ENCODE peak calls at places on chromosomes 1 and 21, in nine cellular contexts. E is HCT116, X is ovary, J is Peyer's patch, M is stomach, B is A549, V is adrenal gland, Y is IMR-90, W is esophagus squamous epithelium. N is an unnamed sample.

GRCh38 chr1:61887076-61887867 is 145.0 kb downstream of the PATJ start:
- DNase-seq in E (no peak), X (no peak), J (no peak), M (no peak), B (no peak), V (no peak), Y (no peak), W (no peak), N (peak)

GRCh38 chr21:45982256-45982757 is 737 bp downstream of the COL6A1 start:
- DNase-seq in E (no peak), X (no peak), J (peak), M (no peak), B (no peak), V (no peak), Y (no peak), W (no peak), N (peak)

GRCh38 chr1:116770625-116771024 is 16.4 kb downstream of the CD2 start:
- DNase-seq in E (no peak), X (no peak), J (no peak), M (no peak), B (no peak), V (no peak), Y (no peak), W (no peak), N (no peak)

GRCh38 chr21:15935530-15935929 is 205.7 kb downstream of the USP25 start:
- DNase-seq in E (no peak), X (no peak), J (no peak), M (no peak), B (no peak), V (no peak), Y (no peak), W (no peak), N (no peak)

GRCh38 chr1:167401260-167401873 is 117.0 kb downstream of the CD247 start:
- DNase-seq in E (peak), X (peak), J (peak), M (peak), B (peak), V (peak), Y (peak), W (no peak), N (peak)

GRCh38 chr1:165490175-165490574 is 45.2 kb upstream of the RXRG start:
- DNase-seq in E (no peak), X (peak), J (no peak), M (no peak), B (no peak), V (peak), Y (no peak), W (no peak), N (peak)

GRCh38 chr1:36366091-36366661 is 19.5 kb downstream of the STK40 start:
- DNase-seq in E (no peak), X (peak), J (peak), M (no peak), B (no peak), V (no peak), Y (peak), W (no peak), N (no peak)

GRCh38 chr1:32724678-32725594 is 22.4 kb upstream of the SYNC start:
- DNase-seq in E (peak), X (peak), J (peak), M (peak), B (peak), V (peak), Y (peak), W (no peak), N (peak)

GRCh38 chr1:232383455-232384074 is 246.4 kb downstream of the SIPA1L2 start:
- DNase-seq in E (peak), X (no peak), J (no peak), M (no peak), B (no peak), V (no peak), Y (no peak), W (no peak), N (no peak)
- H3K27ac ChIP-seq in E (no peak), X (no peak), J (no peak), M (no peak), B (no peak), V (no peak), Y (no peak), W (peak), N (no peak)

DNA sequence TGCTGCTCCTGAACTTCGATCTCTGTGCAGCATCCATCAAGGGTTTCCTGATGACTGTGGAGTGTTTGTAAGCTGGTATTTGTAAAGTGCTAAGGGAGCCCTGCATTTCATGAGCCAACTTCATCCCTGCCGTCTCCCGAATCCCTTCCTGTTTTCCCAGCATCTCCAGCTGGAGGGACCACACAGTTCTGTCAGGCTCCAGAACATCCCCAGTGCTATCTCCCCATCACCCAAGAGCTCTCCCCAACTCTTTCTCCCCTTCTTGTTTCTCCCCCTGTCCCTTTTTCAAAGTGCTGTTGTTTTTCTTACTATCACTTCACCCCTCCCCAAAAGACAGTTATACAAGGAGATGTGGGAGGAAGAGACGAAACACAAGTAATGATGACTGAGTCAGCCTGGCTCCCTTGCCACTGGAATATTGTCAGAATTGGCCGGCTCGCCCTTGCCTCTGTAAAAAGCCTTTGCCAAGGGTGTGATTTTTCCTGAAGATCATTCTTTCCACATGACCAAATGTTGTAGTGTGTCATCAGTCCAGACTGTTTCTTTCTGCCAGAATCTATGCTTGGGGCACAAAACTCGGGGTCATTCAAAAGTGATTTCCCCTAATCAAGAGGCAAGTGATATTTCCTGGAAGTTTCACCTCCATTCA is 2.7 kb upstream of the EFHD2 start:
- DNase-seq in E (no peak), X (no peak), J (no peak), M (no peak), B (no peak), V (peak), Y (peak), W (no peak), N (peak)
- H3K4me3 ChIP-seq in E (no peak), X (no peak), J (no peak), M (no peak), B (no peak), V (no peak), Y (no peak), W (no peak), N (no peak)

DNA sequence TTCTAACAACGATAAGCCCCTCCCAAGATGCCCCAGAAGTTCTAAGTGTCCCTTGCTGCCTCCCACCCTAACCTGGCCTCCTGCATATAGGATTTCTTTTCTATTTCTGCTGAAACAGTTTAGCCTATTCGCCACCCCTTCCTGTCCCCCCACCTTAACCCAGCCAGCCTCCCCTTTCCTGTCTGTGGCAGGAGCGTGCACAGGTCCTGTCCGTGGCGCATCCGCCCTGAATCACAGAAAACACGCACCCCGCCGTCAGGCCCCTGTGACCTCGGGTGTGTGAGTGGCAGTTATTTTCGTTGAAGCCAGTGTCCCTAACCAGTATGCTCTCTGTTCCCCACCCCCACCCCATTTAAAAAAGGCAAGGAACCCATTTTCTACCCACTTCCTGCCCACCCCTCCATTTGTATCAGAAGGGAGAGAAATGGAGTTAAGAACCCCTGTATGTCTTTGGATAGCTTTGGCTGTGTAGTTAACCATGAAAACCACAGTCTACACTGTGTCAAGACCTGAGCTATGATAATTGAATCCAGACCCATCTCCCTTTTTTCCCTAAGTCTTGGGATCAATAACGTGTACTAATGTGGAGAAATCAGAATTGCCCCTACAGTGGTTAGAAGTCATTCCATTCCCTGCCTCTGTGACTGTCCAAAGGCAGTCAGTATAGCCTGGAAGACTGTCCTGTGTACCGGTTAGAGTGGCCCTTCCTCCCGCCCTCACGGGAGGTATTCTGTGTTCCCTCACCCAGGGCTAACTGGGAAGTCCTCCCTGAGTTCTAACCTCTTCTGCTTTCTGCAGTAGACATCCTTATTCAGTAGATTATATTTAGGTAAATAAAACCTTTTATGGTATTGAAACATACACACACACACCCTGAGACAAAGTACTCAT is 1.8 kb downstream of the PLEKHO1 start:
- DNase-seq in E (no peak), X (peak), J (peak), M (peak), B (no peak), V (no peak), Y (no peak), W (no peak), N (peak)
- TF ChIP-seq POLR2A in E (no peak), X (no peak), J (no peak), M (no peak), B (no peak), V (no peak), Y (no peak), W (peak), N (no peak)

GRCh38 chr1:30966690-30967369 is 58.3 kb upstream of the SDC3 start:
- DNase-seq in E (no peak), X (peak), J (no peak), M (no peak), B (no peak), V (peak), Y (peak), W (no peak), N (peak)

GRCh38 chr1:30964706-30965105 is 56.1 kb upstream of the SDC3 start:
- DNase-seq in E (no peak), X (no peak), J (no peak), M (no peak), B (no peak), V (peak), Y (no peak), W (no peak), N (no peak)

GRCh38 chr1:30969903-30970302 is 61.3 kb upstream of the SDC3 start:
- DNase-seq in E (no peak), X (no peak), J (no peak), M (no peak), B (no peak), V (no peak), Y (no peak), W (no peak), N (no peak)

GRCh38 chr1:30965914-30966313 is 57.4 kb upstream of the SDC3 start:
- DNase-seq in E (no peak), X (no peak), J (no peak), M (no peak), B (no peak), V (no peak), Y (no peak), W (no peak), N (no peak)

DNA sequence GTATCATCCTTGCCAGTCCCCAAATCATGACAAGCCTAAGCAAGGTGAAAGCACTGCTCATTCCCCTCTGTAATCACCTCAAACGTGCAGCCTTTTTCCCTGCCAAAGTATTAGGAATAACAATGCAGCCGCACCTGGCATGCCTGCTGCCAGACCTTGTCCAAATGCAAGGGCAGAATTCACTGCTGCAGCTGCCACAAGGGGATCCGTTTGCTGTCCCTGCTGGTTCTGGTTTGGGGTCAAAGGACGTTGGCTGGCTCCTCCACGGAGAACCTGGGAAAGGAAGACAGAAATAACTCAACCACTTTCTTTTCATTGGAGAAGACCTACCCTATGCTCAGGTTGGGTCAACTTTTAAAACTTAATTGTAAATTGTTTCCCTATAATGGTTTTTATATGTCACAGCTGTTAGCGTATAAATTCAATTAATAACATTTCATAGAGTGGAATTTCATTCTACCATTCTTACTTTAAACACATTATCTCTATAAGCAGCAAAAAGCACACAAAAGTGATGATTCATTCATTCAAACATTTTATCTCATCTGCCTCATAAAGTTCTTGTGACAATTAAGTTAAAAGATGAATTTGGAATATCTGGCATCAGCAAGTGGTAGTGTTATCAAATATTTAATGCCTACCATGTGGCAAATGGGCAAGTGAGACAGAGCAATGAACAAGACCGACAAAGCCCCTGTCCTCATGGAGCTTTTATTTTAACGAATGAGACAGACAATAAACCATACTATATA is 59.8 kb upstream of the SDC3 start:
- DNase-seq in E (no peak), X (no peak), J (no peak), M (no peak), B (no peak), V (no peak), Y (no peak), W (no peak), N (no peak)
- H3K27ac ChIP-seq in E (no peak), X (no peak), J (no peak), M (no peak), B (no peak), V (no peak), Y (peak), W (no peak), N (no peak)

GRCh38 chr1:16153110-16153998 is 2.5 kb downstream of the EPHA2 start:
- DNase-seq in E (no peak), X (no peak), J (no peak), M (no peak), B (no peak), V (no peak), Y (no peak), W (no peak), N (no peak)
- H3K4me3 ChIP-seq in E (peak), X (peak), J (peak), M (peak), B (peak), V (no peak), Y (peak), W (peak), N (no peak)

GRCh38 chr1:234610061-234610581 is at the start of gene IRF2BP2:
- DNase-seq in E (peak), X (peak), J (peak), M (peak), B (peak), V (peak), Y (peak), W (no peak), N (peak)
- TF ChIP-seq POLR2A in E (peak), X (peak), J (peak), M (no peak), B (peak), V (peak), Y (peak), W (peak), N (peak)

GRCh38 chr1:204974326-204974725 is 68.7 kb upstream of the CNTN2 start:
- DNase-seq in E (no peak), X (no peak), J (no peak), M (no peak), B (no peak), V (no peak), Y (no peak), W (no peak), N (no peak)

GRCh38 chr1:204975021-204975420 is 68.0 kb upstream of the CNTN2 start:
- DNase-seq in E (no peak), X (no peak), J (no peak), M (no peak), B (no peak), V (no peak), Y (no peak), W (no peak), N (no peak)

GRCh38 chr1:204972461-204972860 is 70.6 kb upstream of the CNTN2 start:
- DNase-seq in E (no peak), X (no peak), J (no peak), M (no peak), B (no peak), V (no peak), Y (no peak), W (no peak), N (no peak)

GRCh38 chr1:204971700-204972336 is 71.2 kb upstream of the CNTN2 start:
- DNase-seq in E (no peak), X (no peak), J (no peak), M (no peak), B (peak), V (no peak), Y (peak), W (no peak), N (no peak)

DNA sequence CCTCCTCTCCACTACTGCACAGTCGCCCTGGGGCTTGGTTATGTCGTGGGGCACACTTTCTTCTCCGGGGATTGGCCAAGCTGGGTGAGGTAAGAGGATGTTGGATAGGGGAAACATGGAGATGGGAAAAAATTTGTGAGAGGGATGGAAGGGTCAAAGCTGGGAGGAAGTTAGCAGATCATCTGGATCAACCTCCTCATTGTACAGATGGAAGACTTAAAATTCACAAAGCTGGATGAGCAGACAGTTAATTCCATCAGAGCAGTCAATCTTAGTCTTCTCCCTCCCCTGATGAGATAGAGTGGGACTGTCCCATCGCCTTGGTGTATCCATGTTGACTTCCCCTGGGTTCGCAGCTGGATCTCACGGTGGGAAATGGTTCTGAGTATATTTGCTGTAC is 69.6 kb upstream of the CNTN2 start:
- DNase-seq in E (no peak), X (no peak), J (no peak), M (no peak), B (no peak), V (no peak), Y (no peak), W (no peak), N (no peak)
- H3K27ac ChIP-seq in E (no peak), X (no peak), J (no peak), M (no peak), B (no peak), V (no peak), Y (no peak), W (no peak), N (no peak)

GRCh38 chr1:145906954-145907755 is 2.7 kb downstream of the ITGA10 start:
- DNase-seq in E (no peak), X (no peak), J (no peak), M (no peak), B (no peak), V (peak), Y (peak), W (no peak), N (no peak)
- H3K4me3 ChIP-seq in E (no peak), X (no peak), J (no peak), M (no peak), B (no peak), V (no peak), Y (no peak), W (no peak), N (no peak)

DNA sequence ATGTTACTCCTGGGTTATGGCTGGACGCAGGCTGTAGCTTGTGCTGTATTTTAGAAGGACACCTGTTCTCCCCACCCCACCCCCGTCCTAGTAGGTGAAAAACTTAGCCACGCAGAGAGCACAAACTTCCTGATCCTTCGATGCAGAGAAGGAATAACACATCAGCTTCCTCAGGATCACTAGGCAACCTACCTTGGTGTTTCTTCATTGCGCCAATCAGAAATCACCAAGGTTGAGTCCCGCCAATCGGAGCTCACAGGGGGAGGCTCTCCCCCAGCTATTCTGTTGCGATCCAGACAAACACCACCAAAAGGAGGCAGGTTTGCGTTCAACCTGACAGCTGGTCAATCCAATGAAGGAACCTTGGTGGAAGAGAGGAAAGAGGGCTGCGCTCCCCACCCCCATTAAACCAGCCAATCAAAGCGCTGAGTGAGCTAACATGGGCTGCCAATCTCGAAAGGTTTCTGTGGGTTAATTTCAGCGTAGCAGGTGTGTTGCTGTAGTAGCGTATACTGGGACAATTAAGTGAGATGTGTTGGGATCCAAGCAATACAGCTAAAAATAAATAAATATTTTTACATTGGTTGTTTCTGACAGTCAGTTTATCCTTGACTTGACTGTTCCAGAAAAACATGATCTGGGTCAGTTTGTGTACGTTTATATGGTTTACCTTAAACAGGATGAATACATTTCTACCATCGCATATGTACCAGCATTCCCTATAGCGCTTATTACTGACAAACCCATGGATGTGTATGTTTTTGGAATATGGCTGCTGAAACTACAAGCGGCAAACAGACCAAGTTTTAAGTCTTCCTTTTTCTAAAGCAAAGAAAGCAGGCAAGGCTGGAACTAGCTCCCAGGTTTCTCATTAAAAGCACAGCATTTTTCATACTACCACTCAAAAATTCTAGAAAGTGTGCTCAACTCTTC is at the start of gene GOLPH3L:
- DNase-seq in E (peak), X (peak), J (peak), M (peak), B (peak), V (peak), Y (peak), W (peak), N (peak)
- TF ChIP-seq POLR2A in E (peak), X (peak), J (peak), M (no peak), B (peak), V (no peak), Y (peak), W (peak), N (no peak)

DNA sequence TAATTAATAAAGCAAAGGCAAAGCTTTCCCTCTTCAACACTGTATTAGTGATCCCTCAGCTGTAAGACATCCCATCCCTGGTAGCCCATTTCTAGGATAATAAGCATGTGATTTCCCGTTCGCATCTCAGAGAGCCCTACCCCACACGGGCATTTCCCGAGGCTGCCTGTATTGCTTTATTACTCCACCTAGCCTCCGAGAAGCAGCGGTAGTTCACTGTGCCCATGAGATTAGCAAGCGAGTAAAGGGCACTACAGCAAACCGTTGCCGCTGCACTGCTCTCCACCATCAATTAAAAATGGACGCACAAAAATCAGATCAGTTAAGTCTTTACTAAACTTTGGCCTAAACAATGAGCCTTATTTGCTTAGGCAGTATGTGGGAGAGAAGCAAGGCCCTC is 384.1 kb upstream of the CAMK1G start:
- DNase-seq in E (no peak), X (no peak), J (peak), M (no peak), B (no peak), V (no peak), Y (no peak), W (no peak), N (no peak)
- H3K27ac ChIP-seq in E (no peak), X (no peak), J (no peak), M (no peak), B (no peak), V (no peak), Y (no peak), W (no peak), N (no peak)

N was measured in thyroid gland.